ENCODE peak calls at places on chromosomes 5 and 9, in four cellular contexts. R, V, O and U are unnamed samples.

GRCh38 chr5:53481887-53482716 is 1.7 kb downstream of the FST start:
- DNase-seq in V (peak), O (peak), R (no peak), U (peak)

GRCh38 chr9:111572945-111573604 is 26.4 kb downstream of the PTGR1 start:
- DNase-seq in O (no peak), V (no peak), R (no peak), U (no peak)

GRCh38 chr9:109248133-109248581 is 72.7 kb downstream of the EPB41L4B start:
- DNase-seq in O (peak), V (no peak), R (no peak), U (no peak)

GRCh38 chr5:32474201-32474854 is 29.8 kb upstream of the ZFR start:
- DNase-seq in V (no peak), O (no peak), R (no peak), U (no peak)

GRCh38 chr9:69857131-69857530 is 36.5 kb downstream of the CFAP95 start:
- DNase-seq in R (no peak), O (no peak), V (no peak), U (no peak)

GRCh38 chr9:33225319-33226152 is 14.4 kb upstream of the SPINK4 start:
- DNase-seq in R (peak), O (peak), V (peak), U (peak)

GRCh38 chr5:169856571-169856970 is 123.7 kb downstream of the INSYN2B start:
- DNase-seq in R (no peak), O (no peak), V (peak), U (no peak)

GRCh38 chr5:15255601-15256000 is 244.4 kb upstream of the FBXL7 start:
- DNase-seq in R (no peak), V (no peak), O (no peak), U (no peak)

GRCh38 chr9:14437336-14438231 is 123.6 kb upstream of the NFIB start:
- DNase-seq in O (no peak), R (no peak), V (no peak), U (no peak)

GRCh38 chr5:57504357-57504756 is 21.7 kb upstream of the ACTBL2 start:
- DNase-seq in R (no peak), V (no peak), O (no peak), U (no peak)

GRCh38 chr5:140571105-140571504 is 6.5 kb downstream of the SLC35A4 start:
- DNase-seq in O (no peak), R (no peak), V (no peak), U (no peak)

GRCh38 chr9:70406446-70406862 is 8.0 kb downstream of the KLF9 start:
- DNase-seq in V (no peak), O (no peak), R (no peak), U (no peak)

GRCh38 chr5:175690586-175690985 is 32.7 kb downstream of the HRH2 start:
- DNase-seq in V (no peak), O (no peak), R (no peak), U (no peak)

GRCh38 chr9:91089405-91090131 is 272.1 kb downstream of the AUH start:
- DNase-seq in V (no peak), R (no peak), O (peak), U (peak)

GRCh38 chr5:54013556-54014157 is 296.7 kb downstream of the ARL15 start:
- DNase-seq in R (no peak), O (no peak), V (peak), U (no peak)

GRCh38 chr9:78676009-78676408 is 379.1 kb downstream of the PSAT1 start:
- DNase-seq in O (no peak), V (no peak), R (no peak), U (no peak)

GRCh38 chr5:127428748-127429147 is 88.7 kb upstream of the PRRC1 start:
- DNase-seq in O (peak), V (no peak), R (no peak), U (no peak)

GRCh38 chr9:131398204-131398603 is 4.3 kb downstream of the PRRC2B start:
- DNase-seq in R (peak), V (peak), O (no peak), U (no peak)

GRCh38 chr9:98315551-98316060 is 60.2 kb upstream of the TBC1D2 start:
- DNase-seq in O (peak), V (peak), R (peak), U (peak)

GRCh38 chr5:172245046-172245445 is 38.5 kb downstream of the UBTD2 start:
- DNase-seq in V (no peak), R (no peak), O (no peak), U (no peak)

GRCh38 chr9:126002476-126003350 is 255.5 kb downstream of the PBX3 start:
- DNase-seq in R (no peak), V (no peak), O (no peak), U (no peak)
- TF ChIP-seq CBFB in R (no peak), V (no peak), O (no peak), U (no peak)

DNA sequence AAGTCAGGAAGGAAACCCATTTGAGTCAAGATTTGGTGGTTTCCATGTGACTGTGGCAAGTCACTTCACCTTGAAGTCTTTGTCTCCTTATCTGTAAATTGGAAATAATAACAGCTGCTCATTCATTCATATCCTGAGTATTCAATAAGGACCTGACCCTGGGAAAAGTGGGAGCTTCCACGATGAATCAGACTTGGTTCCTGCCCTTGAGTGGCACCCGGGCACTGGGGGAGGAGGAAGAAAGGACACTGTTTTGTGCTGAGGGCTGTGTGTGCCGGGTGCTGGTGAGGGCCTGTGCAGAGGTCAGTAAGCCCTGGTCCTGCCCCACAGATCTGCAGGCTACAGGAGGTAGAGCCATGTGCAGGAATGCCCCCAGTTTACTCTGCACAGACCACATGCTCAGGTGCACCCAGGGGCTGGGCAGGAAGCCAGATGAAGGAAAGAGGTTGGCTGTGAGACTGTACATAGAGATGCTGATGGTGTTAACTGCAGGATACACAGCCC is 6.8 kb downstream of the NDST1 start:
- DNase-seq in R (no peak), V (no peak), O (peak), U (no peak)
- TF ChIP-seq CBFB in R (no peak), V (no peak), O (no peak), U (no peak)

DNA sequence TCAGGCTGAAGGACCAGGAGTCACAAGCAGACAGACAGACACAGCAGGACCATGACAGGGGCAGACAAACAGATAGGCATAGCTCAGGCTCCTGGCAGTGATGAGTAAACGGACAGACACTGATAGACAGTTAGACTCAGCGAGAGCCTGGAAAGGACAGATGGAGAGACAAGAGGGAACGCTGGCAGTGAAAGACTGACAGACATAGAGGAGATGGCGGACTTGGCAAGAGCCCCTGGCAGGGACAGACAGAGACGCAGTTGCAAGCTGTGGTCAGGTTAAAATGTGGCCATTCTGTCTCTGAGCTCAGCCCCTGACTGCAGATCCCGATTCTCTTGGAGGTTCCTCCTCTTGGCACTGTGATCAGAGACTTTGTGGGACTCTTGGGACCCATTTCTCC is 13.6 kb downstream of the CSF2 start:
- DNase-seq in R (no peak), O (no peak), V (no peak), U (no peak)
- TF ChIP-seq CBFB in R (no peak), O (no peak), V (no peak), U (no peak)

GRCh38 chr5:153974131-153974812 is 64.4 kb downstream of the FAM114A2 start:
- DNase-seq in V (peak), R (no peak), O (peak), U (peak)
- TF ChIP-seq CBFB in V (no peak), R (no peak), O (no peak), U (no peak)

DNA sequence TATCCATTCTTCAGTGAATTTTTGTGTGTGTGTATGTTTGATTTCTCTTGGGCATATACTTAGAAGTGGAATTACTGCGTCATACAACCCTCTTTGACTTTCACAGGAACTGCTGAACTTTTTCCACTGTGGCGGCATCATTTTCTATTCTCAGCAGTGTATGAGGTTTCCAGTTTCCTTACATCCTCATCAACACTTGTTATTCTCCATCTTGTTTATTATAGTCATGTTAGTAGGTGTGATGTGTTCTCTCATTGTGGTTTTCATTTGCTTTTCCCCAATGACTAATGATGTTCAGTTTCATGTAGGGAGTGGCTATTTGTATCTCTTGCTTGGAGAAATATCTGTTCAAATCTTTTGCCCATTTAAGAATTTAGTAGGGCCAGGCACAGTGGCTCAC is 2.6 kb downstream of the ZNF79 start:
- DNase-seq in R (no peak), V (no peak), O (no peak), U (no peak)
- TF ChIP-seq CBFB in R (no peak), V (no peak), O (no peak), U (no peak)

DNA sequence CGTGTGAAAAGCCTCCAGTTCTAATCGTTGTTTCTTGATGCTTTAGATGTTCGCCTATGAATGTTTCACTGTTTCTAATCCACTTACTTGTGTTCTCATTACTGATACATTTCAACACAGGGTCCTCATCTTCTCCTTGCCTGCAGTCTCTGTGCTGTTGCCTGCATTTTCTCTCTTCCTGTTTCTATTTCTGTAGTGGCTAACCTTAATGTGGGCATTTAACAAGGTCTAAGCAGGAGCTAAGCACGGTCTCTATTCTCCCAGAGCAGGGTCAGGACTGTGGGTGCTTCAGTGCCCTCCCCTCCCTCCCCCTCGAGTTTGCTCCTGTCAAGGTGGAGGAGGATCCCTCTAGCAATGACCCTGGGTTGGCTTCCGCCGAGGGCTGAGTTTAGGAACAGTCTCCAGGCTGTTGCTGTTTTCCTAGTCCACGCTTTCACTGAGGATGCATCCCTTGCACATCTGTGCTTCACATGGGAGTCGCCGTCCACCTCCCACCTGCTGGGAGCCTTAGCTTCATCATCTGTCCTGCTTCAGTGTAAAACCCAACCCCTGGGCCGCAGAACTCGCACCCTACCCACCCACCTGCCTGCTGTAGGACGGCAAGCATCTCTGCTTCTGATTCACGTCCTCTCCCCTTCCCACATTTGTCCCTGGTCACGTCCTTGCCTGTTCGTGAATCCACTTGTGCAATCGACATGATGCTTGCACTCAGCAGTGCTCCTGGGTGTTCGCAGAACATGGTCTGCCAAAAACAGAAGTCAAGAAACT is 2.4 kb upstream of the EXOC3 start:
- DNase-seq in R (no peak), V (no peak), O (no peak), U (no peak)
- TF ChIP-seq CBFB in R (peak), V (no peak), O (no peak), U (no peak)

GRCh38 chr9:120257483-120257882 is 322.5 kb downstream of the CDK5RAP2 start:
- DNase-seq in O (no peak), R (no peak), V (no peak), U (no peak)

GRCh38 chr9:120264528-120264927 is 315.4 kb downstream of the CDK5RAP2 start:
- DNase-seq in O (no peak), V (no peak), R (no peak), U (no peak)

GRCh38 chr9:120259100-120259499 is 320.9 kb downstream of the CDK5RAP2 start:
- DNase-seq in O (no peak), R (no peak), V (no peak), U (no peak)

GRCh38 chr9:120258096-120258495 is 321.9 kb downstream of the CDK5RAP2 start:
- DNase-seq in O (no peak), V (no peak), R (no peak), U (no peak)

DNA sequence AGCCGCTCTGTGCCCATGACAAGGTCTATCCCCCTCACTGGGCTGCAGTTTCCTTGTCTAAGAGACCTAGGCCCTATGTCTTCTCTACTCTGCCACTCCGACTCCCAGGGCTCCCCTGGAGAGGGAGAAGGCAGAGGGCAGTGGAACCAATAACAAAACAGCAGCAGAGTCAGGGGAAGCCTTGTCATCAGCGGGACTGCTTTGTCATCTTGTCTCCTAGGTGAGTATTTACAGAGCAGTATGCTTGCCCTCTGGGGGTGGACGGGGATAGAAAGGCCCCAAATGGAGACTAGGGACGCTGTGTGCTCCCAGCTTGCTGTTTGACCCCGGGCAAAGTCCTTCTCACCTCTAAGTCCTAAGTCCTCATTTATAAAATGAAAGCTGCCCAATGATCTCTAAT is 318.5 kb downstream of the CDK5RAP2 start:
- DNase-seq in O (no peak), R (no peak), V (no peak), U (no peak)
- TF ChIP-seq CBFB in O (no peak), R (no peak), V (no peak), U (no peak)

GRCh38 chr5:149618581-149619248 is 37.4 kb downstream of the ARHGEF37 start:
- DNase-seq in O (peak), V (peak), R (peak), U (peak)

GRCh38 chr5:149615976-149616375 is 34.7 kb downstream of the ARHGEF37 start:
- DNase-seq in R (no peak), V (no peak), O (no peak), U (no peak)

GRCh38 chr5:149616727-149617284 is 35.5 kb downstream of the ARHGEF37 start:
- DNase-seq in V (no peak), O (no peak), R (peak), U (no peak)

GRCh38 chr5:149614034-149614907 is 33.0 kb downstream of the ARHGEF37 start:
- DNase-seq in R (no peak), O (no peak), V (no peak), U (no peak)

DNA sequence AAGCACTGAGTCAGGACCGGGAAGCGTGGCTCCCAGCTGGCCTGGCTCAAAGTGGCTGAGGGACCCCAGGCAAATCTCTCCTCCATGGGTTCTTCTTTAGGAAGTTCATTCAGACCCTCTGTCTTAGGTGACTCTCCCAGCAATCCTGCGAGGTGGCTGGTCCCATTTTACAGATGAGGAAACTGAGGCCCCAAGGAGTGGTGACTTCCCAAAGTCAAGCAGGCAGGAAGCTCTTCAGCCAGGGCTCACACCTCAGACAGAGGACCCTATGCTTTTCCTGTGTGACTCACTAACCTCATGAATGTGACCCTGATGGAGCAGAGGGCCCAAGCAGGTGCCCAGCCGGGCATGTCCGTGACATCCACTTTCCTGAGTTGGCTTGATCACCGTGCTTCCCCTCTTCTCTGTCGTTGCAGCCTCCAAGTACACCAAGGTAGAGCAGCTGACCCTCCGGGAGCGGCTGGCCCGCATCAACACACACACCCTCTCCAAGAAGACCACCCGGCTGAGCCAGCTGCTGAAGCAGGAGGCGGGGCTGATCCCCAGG is 36.5 kb downstream of the ARHGEF37 start:
- DNase-seq in R (peak), V (no peak), O (no peak), U (no peak)
- TF ChIP-seq CBFB in R (peak), V (no peak), O (no peak), U (no peak)